ENCODE peak calls at places on chromosomes 6 and 20, in four cellular contexts. One of them, this sample, is unnamed.

GRCh38 chr6:43781941-43782704 is 12.1 kb downstream of the VEGFA start:
- DNase-seq in AG10803: no peak
- DNase-seq in MCF 10A: no peak
- DNase-seq in WERI-Rb-1: no peak
- DNase-seq in this sample: no peak

GRCh38 chr20:38109025-38109541 is 56.0 kb downstream of the TGM2 start:
- DNase-seq in AG10803: peak
- DNase-seq in MCF 10A: peak
- DNase-seq in WERI-Rb-1: no peak
- DNase-seq in this sample: peak

GRCh38 chr6:14386263-14386981 is 268.9 kb downstream of the CD83 start:
- DNase-seq in AG10803: no peak
- DNase-seq in MCF 10A: no peak
- DNase-seq in WERI-Rb-1: no peak
- DNase-seq in this sample: no peak

GRCh38 chr6:49606696-49607390 is 29.8 kb downstream of the RHAG start:
- DNase-seq in AG10803: peak
- DNase-seq in MCF 10A: peak
- DNase-seq in WERI-Rb-1: peak
- DNase-seq in this sample: peak

GRCh38 chr6:10210052-10210451 is 204.8 kb downstream of the TFAP2A start:
- DNase-seq in AG10803: no peak
- DNase-seq in MCF 10A: peak
- DNase-seq in WERI-Rb-1: no peak
- DNase-seq in this sample: no peak

GRCh38 chr20:62696431-62696957 is 12.1 kb upstream of the NTSR1 start:
- DNase-seq in AG10803: no peak
- DNase-seq in MCF 10A: no peak
- DNase-seq in WERI-Rb-1: no peak
- DNase-seq in this sample: no peak

GRCh38 chr20:53940883-53941546 is 129.4 kb downstream of the BCAS1 start:
- DNase-seq in AG10803: peak
- DNase-seq in MCF 10A: no peak
- DNase-seq in WERI-Rb-1: no peak
- DNase-seq in this sample: peak

GRCh38 chr6:33885121-33886057 is 81.6 kb upstream of the MLN start:
- DNase-seq in AG10803: peak
- DNase-seq in MCF 10A: peak
- DNase-seq in WERI-Rb-1: no peak
- DNase-seq in this sample: peak

GRCh38 chr20:24469116-24470030 is at the start of gene SYNDIG1:
- DNase-seq in AG10803: peak
- DNase-seq in MCF 10A: no peak
- DNase-seq in WERI-Rb-1: peak
- DNase-seq in this sample: peak

GRCh38 chr6:20564269-20564668 is 30.0 kb downstream of the CDKAL1 start:
- DNase-seq in AG10803: peak
- DNase-seq in MCF 10A: peak
- DNase-seq in WERI-Rb-1: no peak
- DNase-seq in this sample: peak

GRCh38 chr6:23244300-23244699 is 674.9 kb downstream of the HDGFL1 start:
- DNase-seq in AG10803: peak
- DNase-seq in MCF 10A: peak
- DNase-seq in WERI-Rb-1: no peak
- DNase-seq in this sample: peak

GRCh38 chr6:18327621-18328548 is 59.3 kb upstream of the RNF144B start:
- DNase-seq in AG10803: no peak
- DNase-seq in MCF 10A: no peak
- DNase-seq in WERI-Rb-1: peak
- DNase-seq in this sample: no peak

GRCh38 chr6:88641178-88641903 is 322.1 kb downstream of the RNGTT start:
- DNase-seq in AG10803: peak
- DNase-seq in MCF 10A: no peak
- DNase-seq in WERI-Rb-1: no peak
- DNase-seq in this sample: no peak

GRCh38 chr20:44731657-44732056 is 14.0 kb upstream of the KCNK15 start:
- DNase-seq in AG10803: no peak
- DNase-seq in MCF 10A: peak
- DNase-seq in WERI-Rb-1: no peak
- DNase-seq in this sample: no peak

GRCh38 chr6:143206550-143206949 is 145.9 kb downstream of the AIG1 start:
- DNase-seq in AG10803: no peak
- DNase-seq in MCF 10A: no peak
- DNase-seq in WERI-Rb-1: no peak
- DNase-seq in this sample: no peak

GRCh38 chr20:962223-962622 is 39.9 kb downstream of the RSPO4 start:
- DNase-seq in AG10803: no peak
- DNase-seq in MCF 10A: no peak
- DNase-seq in WERI-Rb-1: no peak
- DNase-seq in this sample: no peak

GRCh38 chr6:134398453-134398852 is 80.5 kb upstream of the SGK1 start:
- DNase-seq in AG10803: no peak
- DNase-seq in MCF 10A: no peak
- DNase-seq in WERI-Rb-1: no peak
- DNase-seq in this sample: no peak

GRCh38 chr6:111338843-111339242 is 144.2 kb downstream of the REV3L start:
- DNase-seq in AG10803: no peak
- DNase-seq in MCF 10A: no peak
- DNase-seq in WERI-Rb-1: no peak
- DNase-seq in this sample: no peak

GRCh38 chr6:3965071-3965718 is 113.7 kb downstream of the FAM217A start:
- DNase-seq in AG10803: peak
- DNase-seq in MCF 10A: peak
- DNase-seq in WERI-Rb-1: no peak
- DNase-seq in this sample: peak

GRCh38 chr6:74343804-74344203 is 647.8 kb downstream of the CD109 start:
- DNase-seq in AG10803: peak
- DNase-seq in MCF 10A: peak
- DNase-seq in WERI-Rb-1: no peak
- DNase-seq in this sample: peak

GRCh38 chr6:11236351-11236750 is 3.9 kb upstream of the NEDD9 start:
- DNase-seq in AG10803: peak
- DNase-seq in MCF 10A: no peak
- DNase-seq in WERI-Rb-1: no peak
- DNase-seq in this sample: no peak

GRCh38 chr20:25622450-25623224 is 1.2 kb downstream of the NANP start:
- DNase-seq in AG10803: no peak
- DNase-seq in MCF 10A: peak
- DNase-seq in WERI-Rb-1: no peak
- DNase-seq in this sample: peak

GRCh38 chr6:133286765-133287164 is 45.6 kb downstream of the EYA4 start:
- DNase-seq in AG10803: peak
- DNase-seq in MCF 10A: peak
- DNase-seq in WERI-Rb-1: no peak
- DNase-seq in this sample: peak

GRCh38 chr6:149392093-149392492 is 8.0 kb upstream of the SUMO4 start:
- DNase-seq in AG10803: no peak
- DNase-seq in MCF 10A: no peak
- DNase-seq in WERI-Rb-1: no peak
- DNase-seq in this sample: no peak

DNA sequence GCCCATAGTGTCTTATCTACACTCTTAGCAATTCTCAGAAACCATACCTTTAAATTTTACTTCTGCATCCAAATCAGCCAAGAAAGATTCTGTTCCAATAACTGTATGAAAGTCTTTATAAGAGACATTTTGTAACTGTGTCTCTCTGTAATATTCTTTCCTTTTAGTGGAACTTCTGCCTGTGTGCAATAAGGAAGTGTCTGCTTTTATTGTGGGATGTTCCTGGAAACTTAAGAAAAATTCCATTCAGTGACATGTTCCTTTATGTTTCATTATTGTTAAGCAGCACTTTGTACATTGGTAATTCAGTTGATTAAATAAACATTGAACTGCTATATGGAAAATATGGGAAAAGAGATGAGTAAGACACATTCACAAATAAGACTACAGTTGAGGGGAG is 11.7 kb downstream of the NUS1 start:
- DNase-seq in AG10803: no peak
- DNase-seq in MCF 10A: no peak
- DNase-seq in WERI-Rb-1: no peak
- DNase-seq in this sample: no peak
- TF ChIP-seq CTCF in AG10803: no peak
- TF ChIP-seq CTCF in MCF 10A: no peak
- TF ChIP-seq CTCF in WERI-Rb-1: no peak
- TF ChIP-seq CTCF in this sample: no peak

DNA sequence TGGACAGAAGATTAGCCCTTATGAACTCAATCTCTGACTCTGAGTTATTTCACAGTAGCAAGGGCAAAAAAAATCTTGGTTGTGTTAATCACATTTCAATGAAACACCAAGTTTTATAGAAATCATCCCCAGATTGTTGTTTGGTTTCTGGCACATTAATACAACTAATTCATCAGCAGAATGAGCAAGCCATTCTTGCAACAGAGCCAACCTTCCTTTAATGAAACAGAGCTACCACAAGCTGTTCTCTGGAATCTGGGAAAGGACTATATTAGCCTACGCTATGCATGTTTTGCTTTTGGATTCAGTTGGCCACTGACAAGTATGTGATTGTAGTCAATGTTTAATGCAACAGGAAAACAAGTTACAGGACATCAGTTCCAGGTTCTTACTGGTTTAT is 13.8 kb upstream of the POPDC3 start:
- DNase-seq in AG10803: peak
- DNase-seq in MCF 10A: peak
- DNase-seq in WERI-Rb-1: no peak
- DNase-seq in this sample: peak
- TF ChIP-seq CTCF in AG10803: no peak
- TF ChIP-seq CTCF in MCF 10A: no peak
- TF ChIP-seq CTCF in WERI-Rb-1: no peak
- TF ChIP-seq CTCF in this sample: no peak

GRCh38 chr6:7087066-7087465 is 20.7 kb upstream of the RREB1 start:
- DNase-seq in AG10803: peak
- DNase-seq in MCF 10A: no peak
- DNase-seq in WERI-Rb-1: peak
- DNase-seq in this sample: peak
- TF ChIP-seq CTCF in AG10803: peak
- TF ChIP-seq CTCF in MCF 10A: no peak
- TF ChIP-seq CTCF in WERI-Rb-1: peak
- TF ChIP-seq CTCF in this sample: peak

GRCh38 chr6:122180132-122180531 is 219.3 kb upstream of the HSF2 start:
- DNase-seq in AG10803: peak
- DNase-seq in MCF 10A: no peak
- DNase-seq in WERI-Rb-1: peak
- DNase-seq in this sample: peak
- TF ChIP-seq CTCF in AG10803: peak
- TF ChIP-seq CTCF in MCF 10A: no peak
- TF ChIP-seq CTCF in WERI-Rb-1: peak
- TF ChIP-seq CTCF in this sample: peak

DNA sequence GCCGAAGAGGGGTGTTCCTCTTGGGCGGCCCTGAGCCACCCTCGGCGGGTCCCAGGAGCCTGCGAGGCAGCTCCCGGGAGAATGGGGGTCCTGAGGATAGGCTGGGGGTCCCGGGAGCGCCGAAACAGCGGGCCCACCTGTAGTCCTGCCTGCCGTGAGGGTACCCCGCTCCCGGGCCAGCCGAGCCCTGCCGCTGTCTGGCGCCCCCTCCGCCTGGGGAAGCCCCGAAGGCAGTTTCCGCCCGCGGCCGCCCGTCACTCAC is 280 bp downstream of the SPATA2 start:
- DNase-seq in AG10803: no peak
- DNase-seq in MCF 10A: no peak
- DNase-seq in WERI-Rb-1: no peak
- DNase-seq in this sample: no peak
- TF ChIP-seq CTCF in AG10803: no peak
- TF ChIP-seq CTCF in MCF 10A: no peak
- TF ChIP-seq CTCF in WERI-Rb-1: no peak
- TF ChIP-seq CTCF in this sample: no peak

DNA sequence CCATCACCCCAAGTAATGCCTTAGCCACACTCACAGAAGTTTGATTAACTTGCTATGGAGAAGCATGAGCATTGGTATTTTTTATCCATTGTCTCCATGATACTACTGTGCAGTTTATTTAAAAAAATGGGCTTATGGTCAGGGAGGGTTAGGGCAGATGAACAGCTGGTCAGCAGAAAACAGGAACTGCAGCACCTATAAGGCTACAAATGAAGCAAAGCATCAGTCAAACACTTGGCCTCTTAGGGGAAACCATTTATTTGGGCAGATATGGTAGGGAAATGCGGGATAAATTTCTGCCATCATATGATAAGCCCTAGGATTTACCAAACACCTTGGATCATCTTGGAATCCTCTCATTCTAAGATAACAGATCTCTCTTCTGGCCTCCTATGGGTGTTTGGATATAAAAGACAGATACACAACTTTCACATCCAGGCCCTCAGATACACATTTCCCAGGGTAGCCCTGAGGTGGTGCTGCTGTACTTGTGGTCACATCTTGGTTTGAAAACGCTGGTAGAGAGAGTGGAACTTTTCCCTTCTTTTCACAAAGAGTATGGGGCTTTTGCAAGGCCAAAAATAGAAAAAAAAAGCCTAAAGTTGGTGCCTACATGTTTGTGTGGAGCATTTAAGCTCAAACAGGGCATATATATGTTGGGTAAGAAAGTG is 42.8 kb upstream of the AHI1 start:
- DNase-seq in AG10803: peak
- DNase-seq in MCF 10A: peak
- DNase-seq in WERI-Rb-1: no peak
- DNase-seq in this sample: peak
- TF ChIP-seq CTCF in AG10803: peak
- TF ChIP-seq CTCF in MCF 10A: no peak
- TF ChIP-seq CTCF in WERI-Rb-1: no peak
- TF ChIP-seq CTCF in this sample: peak

GRCh38 chr20:41387433-41387832 is 20.8 kb upstream of the EMILIN3 start:
- DNase-seq in AG10803: no peak
- DNase-seq in MCF 10A: no peak
- DNase-seq in WERI-Rb-1: peak
- DNase-seq in this sample: no peak
- TF ChIP-seq CTCF in AG10803: no peak
- TF ChIP-seq CTCF in MCF 10A: no peak
- TF ChIP-seq CTCF in WERI-Rb-1: peak
- TF ChIP-seq CTCF in this sample: peak

DNA sequence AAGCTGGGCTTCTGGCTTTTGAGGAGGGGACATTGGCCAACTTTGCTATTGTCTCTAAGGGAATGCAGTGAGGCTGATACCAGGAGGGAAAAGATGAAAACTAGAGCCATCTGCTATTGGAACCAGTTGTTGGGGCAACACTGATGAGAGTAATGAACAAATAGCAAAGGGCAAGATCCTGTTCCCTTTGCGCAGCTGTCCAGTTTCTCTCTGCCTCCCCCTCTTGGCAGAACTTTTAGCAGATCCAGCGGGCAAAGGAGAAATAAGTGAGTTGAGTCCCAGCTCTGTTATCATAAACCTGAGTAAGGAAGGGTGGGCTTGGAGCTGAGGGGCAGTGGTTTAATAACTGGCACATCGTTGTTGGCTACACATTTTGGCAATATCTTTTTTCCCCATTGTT is 126.8 kb downstream of the AKAP7 start:
- DNase-seq in AG10803: no peak
- DNase-seq in MCF 10A: no peak
- DNase-seq in WERI-Rb-1: no peak
- DNase-seq in this sample: no peak
- TF ChIP-seq CTCF in AG10803: no peak
- TF ChIP-seq CTCF in MCF 10A: no peak
- TF ChIP-seq CTCF in WERI-Rb-1: peak
- TF ChIP-seq CTCF in this sample: peak